ENCODE peak calls at places on chromosomes 5 and 9, in nine cellular contexts. I is occipital lobe; W is body of pancreas; S is HEK293T; U is substantia nigra; X is fibroblast of lung; M is activated CD8-positive, alpha-beta memory T cell treated with anti-CD3 and anti-CD28 coated beads, Interleukin-2, amount 10 ng/mL, durations not matched to agents 7 days and 5 days; P is globus pallidus; B is A549. C is an unnamed sample.

GRCh38 chr5:100899675-100900074 is 3.4 kb downstream of the ST8SIA4 start:
- DNase-seq in P (no peak), M (no peak), S (no peak), W (no peak), X (no peak), U (no peak), B (no peak), I (no peak), C (no peak)

GRCh38 chr9:94800424-94801117 is 74.1 kb downstream of the AOPEP start:
- DNase-seq in B (no peak), P (peak; percentile 68), I (no peak), X (peak; percentile 68), S (no peak), W (no peak), M (no peak), U (no peak), C (no peak)

GRCh38 chr9:133576591-133577462 is 32.4 kb downstream of the FAM163B start:
- DNase-seq in M (no peak), U (no peak), P (no peak), I (no peak), X (no peak), B (no peak), W (no peak), S (no peak), C (no peak)

GRCh38 chr5:113950186-113950585 is 411.7 kb upstream of the KCNN2 start:
- DNase-seq in X (no peak), S (no peak), I (no peak), W (no peak), B (no peak), P (no peak), M (no peak), U (no peak), C (no peak)

GRCh38 chr5:157166494-157167218 is 592 bp upstream of the GARIN3 start:
- DNase-seq in I (no peak), X (no peak), W (no peak), M (peak; percentile 37), U (no peak), P (no peak), B (no peak), S (no peak), C (peak; percentile 42)

GRCh38 chr9:69502671-69503301 is 169.4 kb downstream of the APBA1 start:
- DNase-seq in U (no peak), S (no peak), X (peak; percentile 57), B (no peak), P (no peak), I (no peak), W (no peak), M (no peak), C (peak; percentile 29)

GRCh38 chr5:112004867-112005532 is 248.0 kb upstream of the NREP start:
- DNase-seq in S (no peak), I (no peak), W (no peak), U (no peak), P (no peak), M (no peak), X (peak; percentile 92), B (no peak), C (no peak)

GRCh38 chr9:73219985-73220626 is 68.4 kb downstream of the ANXA1 start:
- DNase-seq in B (no peak), X (peak; percentile 83), U (no peak), S (no peak), I (no peak), P (no peak), M (no peak), W (no peak), C (no peak)

GRCh38 chr9:113770396-113770795 is 105.7 kb upstream of the ZNF618 start:
- DNase-seq in U (no peak), S (no peak), P (no peak), I (no peak), B (no peak), X (peak; percentile 8), W (no peak), M (no peak), C (no peak)

GRCh38 chr5:177590406-177590805 is 1.6 kb upstream of the TMED9 start:
- DNase-seq in X (no peak), P (no peak), W (no peak), U (no peak), S (no peak), I (no peak), M (no peak), B (no peak), C (no peak)